ENCODE peak calls at places on chromosome 9, in four cellular contexts. I is sigmoid colon, Y is spleen, A is body of pancreas. W is an unnamed sample.

GRCh38 chr9:92607773-92608172 is 62.2 kb downstream of the IPPK start:
- DNase-seq in I (no peak), Y (no peak), A (peak; percentile 57), W (no peak)

GRCh38 chr9:134438204-134438788 is 112.0 kb downstream of the RXRA start:
- DNase-seq in I (no peak), Y (no peak), A (peak; percentile 55), W (no peak)

GRCh38 chr9:87212563-87213154 is 265.4 kb upstream of the GAS1 start:
- DNase-seq in I (no peak), Y (no peak), A (no peak), W (no peak)

GRCh38 chr9:6449645-6450044 is 36.6 kb downstream of the UHRF2 start:
- DNase-seq in I (no peak), Y (no peak), A (no peak), W (no peak)

GRCh38 chr9:120383999-120384924 is 195.7 kb downstream of the CDK5RAP2 start:
- DNase-seq in I (peak; percentile 52), Y (peak; percentile 69), A (peak; percentile 91), W (peak; percentile 94)

GRCh38 chr9:130240410-130241197 is 25.0 kb upstream of the HMCN2 start:
- DNase-seq in I (peak; percentile 82), Y (no peak), A (peak; percentile 71), W (peak; percentile 75)

GRCh38 chr9:112273826-112274225 is 59.6 kb downstream of the PTBP3 start:
- DNase-seq in I (no peak), Y (no peak), A (no peak), W (no peak)

GRCh38 chr9:112012026-112012902 is 115.7 kb downstream of the UGCG start:
- DNase-seq in I (peak; percentile 83), Y (no peak), A (peak; percentile 54), W (peak; percentile 61)

GRCh38 chr9:88488166-88488565 is 46.8 kb upstream of the NXNL2 start:
- DNase-seq in I (no peak), Y (no peak), A (no peak), W (no peak)

GRCh38 chr9:136578915-136579637 is 33.2 kb upstream of the NOTCH1 start:
- DNase-seq in I (no peak), Y (no peak), A (peak; percentile 50), W (no peak)

GRCh38 chr9:95189230-95190098 is 128.0 kb downstream of the FANCC start:
- DNase-seq in I (peak; percentile 71), Y (no peak), A (no peak), W (no peak)

GRCh38 chr9:70601000-70601929 is 186.8 kb upstream of the KLF9 start:
- DNase-seq in I (peak; percentile 99), Y (peak; percentile 84), A (peak; percentile 89), W (peak; percentile 89)

GRCh38 chr9:79134654-79135053 is 437.1 kb upstream of the TLE4 start:
- DNase-seq in I (no peak), Y (no peak), A (peak; percentile 17), W (no peak)

GRCh38 chr9:74800226-74800625 is 87.5 kb downstream of the TRPM6 start:
- DNase-seq in I (no peak), Y (no peak), A (no peak), W (no peak)

GRCh38 chr9:131423171-131423581 is 29.3 kb downstream of the PRRC2B start:
- DNase-seq in I (peak; percentile 83), Y (peak; percentile 64), A (peak; percentile 77), W (peak; percentile 62)

GRCh38 chr9:113228130-113228665 is 6.9 kb downstream of the SLC31A1 start:
- DNase-seq in I (no peak), Y (no peak), A (no peak), W (no peak)

GRCh38 chr9:125739442-125739841 is 7.7 kb upstream of the PBX3 start:
- DNase-seq in I (no peak), Y (no peak), A (no peak), W (no peak)

GRCh38 chr9:106075991-106076390 is 381.6 kb downstream of the TMEM38B start:
- DNase-seq in I (no peak), Y (no peak), A (no peak), W (no peak)

GRCh38 chr9:8652282-8652681 is 852.7 kb upstream of the DMAC1 start:
- DNase-seq in I (no peak), Y (no peak), A (no peak), W (no peak)

GRCh38 chr9:109520475-109521132 is 22.5 kb upstream of the PTPN3 start:
- DNase-seq in I (no peak), Y (no peak), A (peak; percentile 87), W (no peak)

GRCh38 chr9:74133921-74134320 is 363.2 kb upstream of the RORB start:
- DNase-seq in I (no peak), Y (no peak), A (no peak), W (no peak)

GRCh38 chr9:134374301-134375010 is 48.2 kb downstream of the RXRA start:
- DNase-seq in I (peak; percentile 83), Y (no peak), A (peak; percentile 86), W (peak; percentile 69)

GRCh38 chr9:81108821-81109220 is 580.5 kb downstream of the TLE1 start:
- DNase-seq in I (no peak), Y (no peak), A (no peak), W (no peak)

GRCh38 chr9:87445646-87446045 is 52.0 kb upstream of the DAPK1 start:
- DNase-seq in I (no peak), Y (no peak), A (peak; percentile 65), W (no peak)

GRCh38 chr9:123450096-123450495 is 94.1 kb downstream of the CRB2 start:
- DNase-seq in I (no peak), Y (peak; percentile 38), A (no peak), W (no peak)

GRCh38 chr9:18947772-18948391 is 85.1 kb downstream of the SAXO1 start:
- DNase-seq in I (no peak), Y (no peak), A (no peak), W (no peak)

GRCh38 chr9:130920762-130921482 is 18.1 kb downstream of the FIBCD1 start:
- DNase-seq in I (no peak), Y (no peak), A (no peak), W (no peak)

DNA sequence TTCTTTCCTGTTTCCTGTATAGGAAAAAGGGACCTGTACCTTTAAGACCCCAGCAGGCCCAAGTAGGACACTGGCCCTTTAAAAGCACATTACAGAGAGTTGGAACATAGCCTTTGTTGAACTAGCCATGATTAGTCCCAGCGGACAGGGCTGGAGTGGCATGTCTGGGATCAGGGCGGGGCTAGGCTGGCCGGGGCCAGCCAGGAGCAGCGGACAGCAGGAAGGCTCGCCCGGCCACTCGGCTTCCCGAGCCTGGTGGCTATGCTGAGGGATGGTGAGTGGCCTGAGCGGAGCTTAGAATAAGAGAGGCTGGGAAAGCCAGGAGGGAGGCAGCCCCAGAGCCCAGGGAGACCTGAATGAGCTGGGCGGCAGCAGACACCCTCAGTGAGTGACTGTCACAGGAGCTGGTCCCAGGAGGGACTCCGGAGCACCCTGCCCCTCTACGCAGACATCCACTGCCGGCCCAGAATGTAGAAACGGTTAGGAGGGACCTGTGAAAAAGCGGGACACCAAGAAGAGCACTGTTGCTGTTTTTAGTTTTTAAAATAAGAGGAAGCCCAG is 92.1 kb downstream of the DAB2IP start:
- DNase-seq in I (peak; percentile 93), Y (peak; percentile 87), A (peak; percentile 93), W (peak; percentile 88)
- TF ChIP-seq POLR2A in I (no peak), Y (no peak), A (no peak), W (peak; percentile 57)

GRCh38 chr9:133133680-133134418 is 12.8 kb upstream of the RALGDS start:
- DNase-seq in I (peak; percentile 96), Y (peak; percentile 95), A (peak; percentile 97), W (peak; percentile 88)
- TF ChIP-seq POLR2A in I (no peak), Y (no peak), A (no peak), W (peak; percentile 17)

DNA sequence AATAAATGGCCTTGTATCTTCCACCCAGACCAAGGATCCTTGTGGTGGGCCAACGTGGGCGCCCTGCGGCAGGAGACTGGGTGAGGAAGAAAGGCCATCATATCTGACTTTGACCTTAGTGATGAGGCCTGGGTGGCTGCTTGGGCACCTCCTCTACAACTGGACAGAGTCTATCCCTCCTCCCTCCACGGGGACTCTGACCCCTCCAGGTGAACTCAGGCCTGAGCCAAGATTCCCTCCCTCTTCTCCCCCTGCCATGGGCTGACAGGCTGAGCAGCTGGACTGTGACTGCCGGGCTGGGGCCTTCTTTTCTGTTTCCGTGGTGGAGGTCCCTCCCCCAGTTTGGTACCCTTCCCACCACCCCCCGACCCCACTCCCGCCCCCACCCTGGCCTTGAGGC is 1.4 kb upstream of the PHYHD1 start:
- DNase-seq in I (no peak), Y (no peak), A (peak; percentile 68), W (peak; percentile 94)
- TF ChIP-seq POLR2A in I (no peak), Y (no peak), A (no peak), W (no peak)

DNA sequence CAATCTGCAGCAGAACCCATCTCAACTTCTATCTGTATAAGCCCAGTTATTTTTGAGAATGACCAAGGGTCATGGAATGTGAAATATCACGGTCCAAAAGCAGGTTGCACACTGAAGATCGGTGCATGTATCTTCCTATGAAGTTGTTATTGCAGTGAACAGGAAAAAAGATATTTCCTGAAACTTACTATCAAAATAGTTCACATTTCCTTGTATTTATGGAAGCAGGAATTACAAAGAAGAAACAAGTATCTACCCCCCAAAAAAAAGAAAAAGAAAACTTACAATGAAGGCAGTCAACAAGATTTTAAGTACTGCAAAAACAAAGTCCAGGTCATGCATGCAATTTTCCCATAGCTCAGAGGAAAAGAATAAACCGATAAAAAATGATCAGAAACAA is 70.0 kb downstream of the MPDZ start:
- DNase-seq in I (no peak), Y (no peak), A (no peak), W (no peak)
- TF ChIP-seq POLR2A in I (no peak), Y (no peak), A (no peak), W (no peak)

GRCh38 chr9:99822596-99823391 is 1.1 kb downstream of the NR4A3 start:
- DNase-seq in I (peak; percentile 75), Y (peak; percentile 85), A (peak; percentile 38), W (peak; percentile 52)

GRCh38 chr9:99825158-99826046 is 3.7 kb downstream of the NR4A3 start:
- DNase-seq in I (no peak), Y (peak; percentile 79), A (no peak), W (peak; percentile 57)

GRCh38 chr9:99824378-99825157 is 2.9 kb downstream of the NR4A3 start:
- DNase-seq in I (peak; percentile 69), Y (peak; percentile 90), A (peak; percentile 45), W (peak; percentile 46)

GRCh38 chr9:99822096-99822595 is 461 bp downstream of the NR4A3 start:
- DNase-seq in I (no peak), Y (peak; percentile 93), A (no peak), W (peak; percentile 28)

GRCh38 chr9:99823392-99824377 is 2.0 kb downstream of the NR4A3 start:
- DNase-seq in I (peak; percentile 79), Y (peak; percentile 88), A (peak; percentile 54), W (peak; percentile 52)
- TF ChIP-seq POLR2A in I (no peak), Y (no peak), A (no peak), W (no peak)

GRCh38 chr9:127895811-127896210 is 3.6 kb downstream of the ST6GALNAC6 start:
- DNase-seq in I (no peak), Y (no peak), A (no peak), W (no peak)
- TF ChIP-seq POLR2A in I (no peak), Y (no peak), A (no peak), W (no peak)

W was measured in right lobe of liver.